ENCODE peak calls at places on chromosomes 4 and X, in nine cellular contexts. R, Z, C, D, O, X, J, W and V are unnamed samples.

GRCh38 chr4:186400676-186401075 is 134.7 kb downstream of the F11 start:
- DNase-seq in R (no peak), Z (no peak), C (no peak), D (no peak), O (no peak), X (no peak), J (no peak), W (no peak), V (peak)

GRCh38 chr4:173167793-173168395 is 717 bp upstream of the GALNT7 start:
- DNase-seq in R (peak), Z (peak), C (peak), D (no peak), O (no peak), X (peak), J (peak), W (no peak), V (peak)

GRCh38 chrX:46551494-46552128 is 6.4 kb upstream of the ZNF674 start:
- DNase-seq in R (no peak), Z (peak), C (no peak), D (no peak), O (no peak), X (no peak), J (no peak), W (no peak), V (no peak)

GRCh38 chrX:154534526-154535322 is 11.9 kb downstream of the G6PD start:
- DNase-seq in R (peak), Z (peak), C (peak), D (peak), O (peak), X (peak), J (peak), W (peak), V (peak)

GRCh38 chr4:98491862-98492554 is 166.4 kb downstream of the TSPAN5 start:
- DNase-seq in R (no peak), Z (peak), C (no peak), D (no peak), O (no peak), X (no peak), J (no peak), W (no peak), V (no peak)

GRCh38 chrX:13219990-13220764 is 99.7 kb downstream of the ATXN3L start:
- DNase-seq in R (no peak), Z (no peak), C (no peak), D (no peak), O (no peak), X (no peak), J (no peak), W (no peak), V (no peak)

GRCh38 chr4:39976945-39977488 is 694 bp downstream of the PDS5A start:
- DNase-seq in R (no peak), Z (peak), C (peak), D (peak), O (peak), X (peak), J (peak), W (peak), V (no peak)

GRCh38 chr4:4837921-4838601 is 21.4 kb upstream of the MSX1 start:
- DNase-seq in R (no peak), Z (peak), C (no peak), D (no peak), O (no peak), X (no peak), J (no peak), W (no peak), V (no peak)

GRCh38 chrX:38717871-38718270 is 83.4 kb upstream of the MID1IP1 start:
- DNase-seq in R (no peak), Z (no peak), C (no peak), D (peak), O (no peak), X (peak), J (peak), W (no peak), V (no peak)

GRCh38 chr4:41268024-41268423 is 11.3 kb downstream of the UCHL1 start:
- DNase-seq in R (no peak), Z (no peak), C (no peak), D (no peak), O (no peak), X (no peak), J (no peak), W (no peak), V (no peak)

GRCh38 chrX:17692709-17693346 is 44.5 kb upstream of the SCML1 start:
- DNase-seq in R (no peak), Z (peak), C (no peak), D (no peak), O (no peak), X (no peak), J (no peak), W (no peak), V (no peak)

GRCh38 chr4:47642985-47643745 is 158.1 kb downstream of the ATP10D start:
- DNase-seq in R (peak), Z (no peak), C (no peak), D (no peak), O (no peak), X (no peak), J (no peak), W (no peak), V (no peak)

GRCh38 chr4:182904271-182904761 is 12.9 kb downstream of the DCTD start:
- DNase-seq in R (no peak), Z (peak), C (no peak), D (no peak), O (no peak), X (no peak), J (no peak), W (no peak), V (no peak)

GRCh38 chrX:65300104-65300809 is 234.3 kb downstream of the LAS1L start:
- DNase-seq in R (no peak), Z (peak), C (no peak), D (no peak), O (no peak), X (no peak), J (no peak), W (no peak), V (no peak)